ENCODE peak calls at places on chromosomes 4 and X, in seven cellular contexts. A is uterus, O is IMR-90, V is NB4, R is sigmoid colon, S is suprapubic skin, E is ovary. K is an unnamed sample.

GRCh38 chr4:52751349-52751911 is at the start of gene ERVMER34-1:
- DNase-seq in A (peak), O (no peak), V (no peak), R (peak), S (no peak), E (peak), K (peak)

GRCh38 chrX:25206761-25207160 is 191.0 kb upstream of the ARX start:
- DNase-seq in A (no peak), O (peak), V (no peak), R (no peak), S (no peak), E (no peak), K (no peak)

GRCh38 chr4:70893790-70894189 is 8.4 kb upstream of the MOB1B start:
- DNase-seq in A (no peak), O (no peak), V (no peak), R (no peak), S (no peak), E (no peak), K (no peak)

GRCh38 chr4:84151574-84151973 is 347.5 kb downstream of the NKX6-1 start:
- DNase-seq in A (no peak), O (no peak), V (peak), R (no peak), S (no peak), E (no peak), K (no peak)

GRCh38 chrX:102832661-102833060 is 104.4 kb upstream of the RAB40AL start:
- DNase-seq in A (no peak), O (peak), V (peak), R (no peak), S (no peak), E (no peak), K (no peak)

GRCh38 chr4:41327770-41328169 is 71.0 kb downstream of the UCHL1 start:
- DNase-seq in A (no peak), O (no peak), V (no peak), R (no peak), S (no peak), E (no peak), K (no peak)

GRCh38 chrX:70979136-70979762 is 48.4 kb upstream of the SLC7A3 start:
- DNase-seq in A (no peak), O (peak), V (peak), R (no peak), S (no peak), E (no peak), K (peak)

GRCh38 chr4:183099537-183100297 is 660 bp downstream of the WWC2 start:
- DNase-seq in A (peak), O (no peak), V (peak), R (peak), S (no peak), E (peak), K (peak)

GRCh38 chrX:17459008-17459407 is 84.0 kb downstream of the NHS start:
- DNase-seq in A (peak), O (peak), V (no peak), R (peak), S (no peak), E (peak), K (peak)

GRCh38 chr4:20297246-20297645 is 45.5 kb downstream of the SLIT2 start:
- DNase-seq in A (no peak), O (peak), V (no peak), R (no peak), S (no peak), E (no peak), K (no peak)

GRCh38 chr4:126446917-126447316 is 1132.2 kb downstream of the FAT4 start:
- DNase-seq in A (no peak), O (no peak), V (no peak), R (no peak), S (no peak), E (no peak), K (no peak)

GRCh38 chr4:112897548-112897947 is 151.9 kb upstream of the ANK2 start:
- DNase-seq in A (no peak), O (no peak), V (no peak), R (no peak), S (no peak), E (no peak), K (no peak)

GRCh38 chrX:45202171-45202570 is 1.5 kb upstream of the DIPK2B start:
- DNase-seq in A (no peak), O (no peak), V (no peak), R (no peak), S (no peak), E (no peak), K (no peak)

GRCh38 chr4:110793381-110793801 is 170.5 kb upstream of the PITX2 start:
- DNase-seq in A (no peak), O (peak), V (no peak), R (no peak), S (no peak), E (no peak), K (peak)

GRCh38 chrX:68988865-68989264 is 160.0 kb downstream of the EFNB1 start:
- DNase-seq in A (no peak), O (no peak), V (no peak), R (no peak), S (no peak), E (no peak), K (no peak)

GRCh38 chrX:57519578-57520118 is 72.2 kb upstream of the ZXDB start:
- DNase-seq in A (no peak), O (no peak), V (no peak), R (no peak), S (no peak), E (no peak), K (no peak)

GRCh38 chrX:136487647-136488046 is at the start of gene BRS3:
- DNase-seq in A (no peak), O (no peak), V (no peak), R (no peak), S (no peak), E (no peak), K (no peak)

GRCh38 chrX:141278306-141278705 is 36.0 kb upstream of the SPANXC start:
- DNase-seq in A (no peak), O (peak), V (peak), R (no peak), S (no peak), E (no peak), K (peak)

GRCh38 chr4:17273047-17273446 is 238.8 kb downstream of the QDPR start:
- DNase-seq in A (no peak), O (peak), V (no peak), R (no peak), S (no peak), E (no peak), K (peak)

DNA sequence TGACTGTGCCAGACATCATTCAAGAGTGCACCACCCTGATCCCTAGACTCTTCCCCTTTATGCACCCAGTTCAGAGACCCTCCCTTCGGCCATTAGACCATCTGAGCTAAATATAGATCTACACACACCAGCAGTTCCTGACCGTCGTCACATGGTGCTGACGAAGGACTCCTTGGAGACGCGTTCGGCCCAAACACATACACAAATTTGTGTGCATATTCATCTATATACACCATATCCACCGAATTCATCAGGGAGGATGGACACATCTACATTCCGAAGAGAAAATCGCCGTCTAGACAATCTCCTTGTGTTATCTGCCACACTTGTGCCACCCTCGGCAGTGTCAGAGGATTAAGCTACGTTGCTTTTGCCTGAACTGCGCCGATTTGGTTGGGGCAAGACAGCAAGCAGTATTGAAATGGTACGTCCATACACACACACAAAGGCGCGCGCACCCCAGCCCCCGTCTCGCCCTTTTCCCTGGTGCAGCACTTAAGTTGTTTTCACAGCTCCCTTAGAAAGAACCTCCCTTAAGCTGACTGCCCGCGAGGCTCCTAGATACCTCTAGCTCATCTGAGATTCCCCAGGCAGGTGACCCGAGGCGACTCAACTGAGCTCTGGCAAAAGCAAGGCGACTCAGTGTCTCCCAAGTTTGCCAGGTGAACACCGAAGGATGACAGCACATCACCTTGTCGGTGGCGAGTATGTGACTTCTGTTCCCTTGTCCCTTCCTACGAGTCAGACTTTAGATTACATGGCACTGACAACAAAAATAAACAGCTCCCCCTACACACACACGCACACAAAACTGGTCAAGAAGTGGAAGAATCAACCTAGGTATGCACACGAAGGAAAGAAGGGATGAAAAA is 1.0 kb downstream of the RASGEF1B start:
- DNase-seq in A (peak), O (no peak), V (peak), R (peak), S (peak), E (peak), K (peak)
- TF ChIP-seq POLR2A in A (no peak), O (no peak), V (no peak), R (no peak), S (no peak), E (peak), K (peak)

DNA sequence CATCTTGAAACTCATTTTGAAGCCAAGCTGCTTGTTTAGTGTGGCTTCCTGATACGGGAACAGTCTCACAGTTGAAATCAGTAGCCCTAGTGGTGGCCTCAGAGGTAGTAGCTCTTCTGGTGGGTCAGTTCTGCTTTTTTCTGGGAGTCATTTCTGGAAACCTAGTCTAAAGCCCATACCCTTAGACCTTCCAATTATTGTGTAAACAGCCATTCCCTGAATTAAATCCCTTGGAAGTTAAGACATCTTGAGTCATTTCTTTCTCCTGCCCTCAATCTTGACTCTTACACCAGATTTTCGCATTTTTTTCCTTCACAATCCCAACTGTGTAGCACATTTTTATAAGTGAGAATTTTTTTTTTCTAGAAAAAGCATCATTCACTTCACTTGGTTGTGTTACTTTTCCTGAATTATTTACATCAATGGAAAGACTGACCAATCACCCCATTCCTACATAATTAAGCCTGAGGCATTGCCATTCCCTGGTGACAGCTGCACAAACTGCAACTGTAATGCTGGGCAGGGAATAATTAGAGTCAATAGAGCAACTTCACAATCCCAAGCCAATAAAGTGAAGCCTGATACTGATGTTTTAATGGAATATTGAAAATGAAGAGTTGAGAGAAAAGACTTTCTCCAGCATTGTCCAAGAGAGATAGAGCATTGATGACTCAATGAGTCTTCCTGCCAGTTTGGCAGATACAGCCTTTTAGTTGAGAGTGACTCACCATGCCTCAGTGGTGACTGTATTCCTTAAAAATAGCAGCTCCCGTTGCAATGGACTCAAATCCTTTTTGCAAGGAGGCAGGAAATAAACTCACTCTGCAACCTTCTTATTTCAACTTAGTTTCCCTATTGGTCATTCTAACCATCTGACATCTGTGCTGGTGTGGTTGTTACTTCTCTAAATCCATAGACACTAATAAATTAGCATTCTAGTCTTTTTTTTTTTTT is 13.0 kb upstream of the SEPSECS start:
- DNase-seq in A (peak), O (peak), V (peak), R (peak), S (no peak), E (no peak), K (peak)
- H3K4me3 ChIP-seq in A (no peak), O (no peak), V (no peak), R (no peak), S (no peak), E (no peak), K (no peak)

DNA sequence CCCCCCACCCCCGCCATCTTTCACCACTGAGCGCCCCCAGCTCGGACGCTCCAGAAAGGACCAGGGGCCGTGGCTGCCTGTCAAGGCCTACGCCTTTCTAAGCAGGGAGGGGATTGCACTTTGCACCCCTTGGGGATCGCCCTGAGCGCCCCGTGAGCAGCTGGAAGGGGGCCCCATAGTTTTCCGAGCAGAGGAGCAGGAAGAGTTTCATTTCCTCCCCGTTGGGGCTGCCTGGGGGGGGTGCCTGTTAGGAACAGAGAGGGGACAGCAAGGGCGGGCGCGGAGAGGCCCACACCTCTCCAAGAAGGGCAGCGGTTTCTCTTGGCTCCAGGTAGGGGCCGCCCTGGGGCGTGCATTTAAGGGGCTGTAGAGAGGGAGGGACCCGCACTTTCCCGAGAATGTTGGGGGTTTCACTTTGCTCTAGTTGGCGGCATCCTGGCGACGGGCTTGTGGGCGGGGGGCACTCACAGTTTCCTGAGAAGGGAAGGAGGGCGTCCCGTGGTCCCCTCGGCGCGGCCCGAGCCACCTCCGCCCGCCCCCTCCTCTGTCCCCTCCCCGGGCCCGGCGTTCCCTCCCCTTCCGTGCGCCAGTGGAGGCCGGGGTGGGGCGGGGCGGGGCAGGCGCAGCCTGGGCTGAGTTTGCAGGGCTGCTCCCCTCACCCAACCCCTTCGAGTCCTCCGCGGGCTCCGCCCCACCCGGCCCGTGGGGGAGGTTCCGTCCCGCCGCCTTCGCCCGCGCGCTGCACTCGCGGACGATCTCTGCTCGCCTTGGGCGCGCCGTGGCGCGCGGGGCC is 82.3 kb upstream of the CD99 start:
- DNase-seq in A (peak), O (peak), V (peak), R (peak), S (peak), E (peak), K (peak)
- TF ChIP-seq POLR2A in A (no peak), O (no peak), V (peak), R (no peak), S (no peak), E (no peak), K (peak)

GRCh38 chr4:90126805-90127204 is 389 bp upstream of the CCSER1 start:
- DNase-seq in A (no peak), O (no peak), V (no peak), R (no peak), S (no peak), E (no peak), K (no peak)
- H3K4me3 ChIP-seq in A (peak), O (no peak), V (no peak), R (peak), S (peak), E (peak), K (no peak)

GRCh38 chrX:119398974-119399771 is at the start of gene SLC25A43:
- DNase-seq in A (peak), O (no peak), V (peak), R (peak), S (no peak), E (peak), K (peak)
- TF ChIP-seq POLR2A in A (no peak), O (no peak), V (no peak), R (no peak), S (no peak), E (no peak), K (no peak)

GRCh38 chr4:15479913-15480185 is 10.2 kb downstream of the CC2D2A start:
- DNase-seq in A (no peak), O (peak), V (no peak), R (no peak), S (no peak), E (no peak), K (no peak)
- H3K4me3 ChIP-seq in A (no peak), O (peak), V (no peak), R (peak), S (peak), E (peak), K (no peak)